ENCODE peak calls at places on chromosomes 7 and 10, in nine cellular contexts. K is amniotic stem cell; J is ecto neural progenitor cell; F is left lung; O is stimulated activated naive CD8-positive, alpha-beta T cell treated with anti-CD3 and anti-CD28 coated beads, Interleukin-15, Interleukin-2, amounts not matched to agents 100 U/mL and 50 U/mL, for 24 hours; Z is LoVo; C is left cardiac atrium; W is T-cell; H is NCI-H1092. G is an unnamed sample.

GRCh38 chr7:71612892-71613291 is 480.9 kb downstream of the GALNT17 start:
- DNase-seq in K (no peak), J (no peak), F (no peak), O (no peak), Z (no peak), C (no peak), W (no peak), H (peak; percentile 28), G (no peak)

GRCh38 chr7:141097430-141097829 is 23.6 kb downstream of the TMEM178B start:
- DNase-seq in K (no peak), J (no peak), F (no peak), O (no peak), Z (no peak), C (no peak), W (no peak), H (no peak), G (peak; percentile 61)

GRCh38 chr10:80518143-80518806 is 19.4 kb upstream of the SH2D4B start:
- DNase-seq in K (no peak), J (no peak), F (peak; percentile 32), O (no peak), Z (no peak), C (no peak), W (no peak), H (no peak), G (no peak)

GRCh38 chr10:103676058-103676785 is 179.2 kb downstream of the SH3PXD2A start:
- DNase-seq in K (no peak), J (no peak), F (no peak), O (no peak), Z (no peak), C (peak; percentile 66), W (no peak), H (no peak), G (no peak)

GRCh38 chr7:18866359-18867036 is 250.9 kb downstream of the TWIST1 start:
- DNase-seq in K (peak; percentile 91), J (no peak), F (peak; percentile 47), O (no peak), Z (no peak), C (peak; percentile 77), W (no peak), H (no peak), G (no peak)

GRCh38 chr7:115047968-115048720 is 126.2 kb downstream of the MDFIC start:
- DNase-seq in K (no peak), J (no peak), F (no peak), O (no peak), Z (no peak), C (no peak), W (no peak), H (no peak), G (no peak)

GRCh38 chr10:12949248-12949647 is 52.3 kb downstream of the CCDC3 start:
- DNase-seq in K (no peak), J (no peak), F (no peak), O (no peak), Z (no peak), C (no peak), W (no peak), H (no peak), G (no peak)

GRCh38 chr7:138328215-138328614 is 131.8 kb upstream of the TRIM24 start:
- DNase-seq in K (no peak), J (no peak), F (no peak), O (no peak), Z (no peak), C (no peak), W (no peak), H (no peak), G (no peak)

GRCh38 chr10:132575320-132576201 is 38.0 kb downstream of the INPP5A start:
- DNase-seq in K (peak; percentile 42), J (no peak), F (peak; percentile 46), O (peak; percentile 69), Z (peak; percentile 16), C (peak; percentile 62), W (no peak), H (no peak), G (no peak)

GRCh38 chr10:100370561-100370975 is 23.5 kb downstream of the SCD start:
- DNase-seq in K (no peak), J (peak; percentile 53), F (peak; percentile 67), O (peak; percentile 44), Z (peak; percentile 64), C (no peak), W (peak; percentile 32), H (no peak), G (peak; percentile 85)

GRCh38 chr7:105877736-105878135 is 1.3 kb upstream of the ATXN7L1 start:
- DNase-seq in K (no peak), J (no peak), F (no peak), O (no peak), Z (no peak), C (no peak), W (no peak), H (no peak), G (no peak)

GRCh38 chr7:47693161-47693740 is 111.3 kb upstream of the TNS3 start:
- DNase-seq in K (no peak), J (no peak), F (no peak), O (no peak), Z (no peak), C (no peak), W (no peak), H (no peak), G (no peak)

GRCh38 chr10:69883680-69884375 is 82.1 kb downstream of the COL13A1 start:
- DNase-seq in K (no peak), J (no peak), F (no peak), O (no peak), Z (no peak), C (no peak), W (no peak), H (no peak), G (no peak)

GRCh38 chr7:80230327-80230726 is 95.7 kb downstream of the GNAI1 start:
- DNase-seq in K (no peak), J (no peak), F (no peak), O (no peak), Z (no peak), C (no peak), W (no peak), H (no peak), G (no peak)

GRCh38 chr7:27605689-27606269 is 56.9 kb downstream of the HIBADH start:
- DNase-seq in K (no peak), J (no peak), F (no peak), O (no peak), Z (peak; percentile 70), C (no peak), W (no peak), H (no peak), G (peak; percentile 32)

GRCh38 chr7:108001759-108002725 is 919 bp downstream of the LAMB1 start:
- DNase-seq in K (no peak), J (peak; percentile 70), F (no peak), O (no peak), Z (no peak), C (peak; percentile 50), W (no peak), H (no peak), G (no peak)

GRCh38 chr10:97065686-97066679 is 119.8 kb downstream of the SLIT1 start:
- DNase-seq in K (no peak), J (no peak), F (no peak), O (no peak), Z (no peak), C (no peak), W (no peak), H (no peak), G (no peak)